ENCODE peak calls at places on chromosomes 11 and 22, in ten cellular contexts. I is stomach, X is heart left ventricle, W is HFF-Myc, L is GM12865, H is H9, Z is lower leg skin, Q is HL-60, K is kidney epithelial cell, M is neural progenitor cell. J is an unnamed sample.

GRCh38 chr11:81246937-81247336 is 1486.7 kb downstream of the FAM181B start:
- DNase-seq in H (no peak), L (no peak), Q (no peak), Z (no peak), I (no peak), K (no peak), W (no peak), M (no peak), X (no peak), J (no peak)

GRCh38 chr11:121372671-121373429 is 79.3 kb upstream of the SORL1 start:
- DNase-seq in W (no peak), H (peak), I (no peak), Z (no peak), L (peak), Q (no peak), K (no peak), M (no peak), X (no peak), J (no peak)

GRCh38 chr22:44024288-44024908 is at the start of gene PARVB:
- DNase-seq in I (no peak), K (no peak), H (no peak), W (no peak), X (peak), M (peak), L (peak), Q (peak), Z (no peak), J (peak)

GRCh38 chr11:122116591-122116990 is 576 bp upstream of the BLID start:
- DNase-seq in X (no peak), W (no peak), Q (no peak), M (no peak), L (no peak), Z (no peak), K (no peak), I (no peak), H (no peak), J (no peak)

GRCh38 chr11:35056391-35057093 is 82.4 kb upstream of the CD44 start:
- DNase-seq in I (no peak), W (no peak), Q (no peak), L (no peak), Z (no peak), M (no peak), X (no peak), H (no peak), K (no peak), J (no peak)

GRCh38 chr11:104625246-104625645 is 273.0 kb downstream of the CASP12 start:
- DNase-seq in H (no peak), W (no peak), X (no peak), I (no peak), K (no peak), M (no peak), L (no peak), Z (no peak), Q (no peak), J (no peak)

GRCh38 chr11:134275534-134276395 is at the start of gene GLB1L3:
- DNase-seq in Z (no peak), L (peak), I (no peak), H (peak), W (no peak), K (no peak), M (peak), X (no peak), Q (no peak), J (peak)

GRCh38 chr22:23240639-23241389 is 60.5 kb downstream of the BCR start:
- DNase-seq in M (peak), X (peak), W (no peak), L (peak), Z (no peak), K (no peak), H (peak), I (peak), Q (no peak), J (no peak)

GRCh38 chr11:19648321-19648720 is 64.3 kb upstream of the NAV2 start:
- DNase-seq in X (no peak), H (no peak), I (no peak), M (no peak), Q (no peak), L (no peak), Z (no peak), K (no peak), W (no peak), J (no peak)

GRCh38 chr11:1041936-1042608 is 5.6 kb upstream of the MUC6 start:
- DNase-seq in I (peak), K (no peak), Z (no peak), L (no peak), H (no peak), W (no peak), M (no peak), X (peak), Q (no peak), J (no peak)

GRCh38 chr11:37643968-37644367 is 1045.9 kb upstream of the RAG2 start:
- DNase-seq in X (no peak), H (no peak), Q (no peak), I (no peak), K (no peak), W (no peak), M (no peak), L (no peak), Z (no peak), J (no peak)

GRCh38 chr11:58628446-58628845 is 6.0 kb downstream of the CNTF start:
- DNase-seq in M (peak), I (no peak), L (no peak), Q (no peak), H (no peak), W (no peak), K (peak), Z (no peak), X (peak), J (no peak)

GRCh38 chr11:129699711-129700304 is 115.8 kb upstream of the TMEM45B start:
- DNase-seq in W (no peak), H (no peak), Z (no peak), Q (no peak), X (no peak), I (no peak), M (no peak), L (no peak), K (no peak), J (no peak)
- TF ChIP-seq CTCF in W (peak), H (peak), Z (no peak), Q (no peak), X (no peak), I (no peak), M (peak), L (no peak), K (no peak), J (no peak)

DNA sequence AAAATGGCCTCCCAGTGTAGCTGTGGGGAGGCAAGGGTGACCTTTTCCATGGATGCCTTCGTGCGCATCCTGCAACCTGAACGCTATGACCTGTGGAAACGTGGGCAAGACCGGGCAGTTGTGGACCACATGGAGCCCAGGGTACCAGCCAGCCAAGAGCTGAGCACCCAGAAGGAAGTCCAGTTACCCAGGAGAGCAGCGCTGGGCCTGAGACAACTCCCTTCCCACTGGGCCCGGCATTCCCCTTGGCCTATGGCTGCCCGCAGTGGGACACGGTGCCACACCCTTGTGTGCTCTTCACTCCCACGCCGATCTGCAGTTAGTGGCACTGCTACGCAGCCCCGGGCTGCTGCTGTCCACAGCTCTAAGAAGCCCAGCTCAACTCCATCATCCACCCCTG is 24.8 kb downstream of the KDM4D start:
- DNase-seq in L (no peak), Q (no peak), K (no peak), W (no peak), X (no peak), M (no peak), I (no peak), H (no peak), Z (no peak), J (no peak)
- TF ChIP-seq CTCF in L (no peak), Q (no peak), K (no peak), W (no peak), X (no peak), M (no peak), I (no peak), H (no peak), Z (no peak), J (no peak)

GRCh38 chr11:7515544-7515943 is 1.7 kb downstream of the PPFIBP2 start:
- DNase-seq in W (no peak), H (no peak), K (no peak), L (no peak), Q (no peak), M (no peak), X (no peak), Z (no peak), I (no peak), J (no peak)

GRCh38 chr11:7516488-7516887 is 2.7 kb downstream of the PPFIBP2 start:
- DNase-seq in Z (no peak), X (no peak), W (no peak), K (no peak), M (no peak), L (no peak), Q (no peak), H (no peak), I (no peak), J (no peak)

GRCh38 chr11:7513210-7514098 is at the start of gene PPFIBP2:
- DNase-seq in Z (peak), M (peak), W (peak), K (no peak), X (peak), I (peak), Q (no peak), L (peak), H (peak), J (peak)

GRCh38 chr11:7512525-7513209 is 1.1 kb upstream of the PPFIBP2 start:
- DNase-seq in W (no peak), K (no peak), X (peak), L (peak), Z (peak), M (no peak), Q (no peak), H (no peak), I (peak), J (peak)

GRCh38 chr11:7514099-7514725 is 413 bp downstream of the PPFIBP2 start:
- DNase-seq in Q (no peak), M (peak), L (peak), X (peak), W (no peak), Z (peak), H (no peak), K (no peak), I (no peak), J (no peak)
- TF ChIP-seq CTCF in Q (no peak), M (no peak), L (peak), X (no peak), W (no peak), Z (no peak), H (peak), K (no peak), I (no peak), J (no peak)

GRCh38 chr11:116603783-116604323 is 168.9 kb downstream of the BUD13 start:
- DNase-seq in Z (no peak), X (no peak), K (no peak), M (no peak), W (no peak), Q (no peak), L (no peak), I (no peak), H (no peak), J (no peak)

GRCh38 chr11:116607027-116607426 is 165.8 kb downstream of the BUD13 start:
- DNase-seq in M (no peak), W (no peak), Z (no peak), K (no peak), X (no peak), L (no peak), H (no peak), Q (no peak), I (no peak), J (no peak)

GRCh38 chr11:116602637-116602942 is 170.2 kb downstream of the BUD13 start:
- DNase-seq in H (no peak), M (no peak), Q (no peak), W (no peak), K (no peak), L (no peak), Z (no peak), I (no peak), X (no peak), J (no peak)

GRCh38 chr11:116606060-116606459 is 166.7 kb downstream of the BUD13 start:
- DNase-seq in Z (no peak), W (no peak), K (no peak), I (no peak), H (no peak), X (no peak), L (no peak), M (no peak), Q (no peak), J (no peak)

GRCh38 chr11:116605543-116605942 is 167.2 kb downstream of the BUD13 start:
- DNase-seq in Q (peak), Z (no peak), W (peak), L (peak), M (peak), H (peak), X (no peak), I (peak), K (peak), J (peak)
- TF ChIP-seq CTCF in Q (peak), Z (no peak), W (peak), L (peak), M (peak), H (peak), X (peak), I (no peak), K (peak), J (peak)

GRCh38 chr11:124113890-124114289 is 1.4 kb upstream of the VWA5A start:
- DNase-seq in Q (no peak), H (no peak), M (no peak), X (no peak), L (no peak), K (no peak), W (no peak), Z (no peak), I (no peak), J (no peak)

GRCh38 chr11:124109377-124109776 is 5.9 kb upstream of the VWA5A start:
- DNase-seq in Q (no peak), L (no peak), X (no peak), I (no peak), H (no peak), K (no peak), Z (no peak), M (no peak), W (no peak), J (no peak)

GRCh38 chr11:124108158-124108557 is 7.1 kb upstream of the VWA5A start:
- DNase-seq in Z (no peak), Q (peak), I (no peak), W (no peak), X (no peak), L (peak), K (no peak), H (peak), M (peak), J (no peak)
- TF ChIP-seq CTCF in Z (no peak), Q (no peak), I (no peak), W (peak), X (no peak), L (peak), K (peak), H (peak), M (peak), J (peak)

GRCh38 chr11:63737718-63738117 is 30.9 kb downstream of the ZFTA start:
- DNase-seq in M (no peak), W (no peak), Q (no peak), X (no peak), L (no peak), Z (no peak), I (no peak), K (no peak), H (no peak), J (no peak)

GRCh38 chr11:63738720-63739360 is 29.7 kb downstream of the ZFTA start:
- DNase-seq in H (peak), Z (peak), L (peak), M (peak), W (peak), Q (peak), I (peak), X (peak), K (peak), J (peak)

GRCh38 chr11:63736864-63737263 is 31.7 kb downstream of the ZFTA start:
- DNase-seq in M (no peak), Q (no peak), X (no peak), W (no peak), H (no peak), L (no peak), K (no peak), Z (no peak), I (no peak), J (no peak)
- TF ChIP-seq CTCF in M (no peak), Q (no peak), X (no peak), W (no peak), H (no peak), L (no peak), K (no peak), Z (no peak), I (no peak), J (no peak)

GRCh38 chr11:2298795-2299747 is 2.6 kb downstream of the C11orf21 start:
- DNase-seq in H (peak), X (no peak), M (peak), I (peak), L (peak), Z (peak), K (no peak), W (no peak), Q (no peak), J (peak)
- TF ChIP-seq CTCF in H (peak), X (peak), M (peak), I (peak), L (peak), Z (no peak), K (peak), W (peak), Q (no peak), J (peak)

GRCh38 chr11:57320719-57321387 is 3.9 kb downstream of the TNKS1BP1 start:
- DNase-seq in M (no peak), Q (no peak), L (no peak), K (no peak), X (no peak), Z (no peak), W (no peak), H (no peak), I (peak), J (no peak)
- TF ChIP-seq CTCF in M (no peak), Q (no peak), L (no peak), K (no peak), X (no peak), Z (no peak), W (no peak), H (no peak), I (no peak), J (no peak)

GRCh38 chr11:109641549-109641948 is 219.6 kb downstream of the C11orf87 start:
- DNase-seq in W (peak), H (peak), M (peak), I (no peak), K (no peak), L (peak), Z (no peak), X (no peak), Q (no peak), J (peak)
- TF ChIP-seq CTCF in W (no peak), H (peak), M (peak), I (no peak), K (peak), L (no peak), Z (no peak), X (no peak), Q (no peak), J (peak)

GRCh38 chr11:15936011-15936410 is 420.3 kb downstream of the SOX6 start:
- DNase-seq in L (no peak), X (no peak), H (no peak), I (no peak), K (no peak), Z (no peak), W (no peak), Q (no peak), M (no peak), J (no peak)

GRCh38 chr11:15932417-15932816 is 423.9 kb downstream of the SOX6 start:
- DNase-seq in X (no peak), K (no peak), I (no peak), W (no peak), Z (no peak), Q (no peak), M (no peak), H (no peak), L (no peak), J (no peak)

GRCh38 chr11:15933896-15934625 is 422.3 kb downstream of the SOX6 start:
- DNase-seq in Z (no peak), W (no peak), M (no peak), K (no peak), H (no peak), Q (no peak), X (no peak), L (no peak), I (no peak), J (no peak)

GRCh38 chr11:15937601-15938361 is 418.6 kb downstream of the SOX6 start:
- DNase-seq in M (no peak), W (no peak), K (no peak), L (no peak), Z (no peak), Q (no peak), I (no peak), X (no peak), H (peak), J (no peak)

DNA sequence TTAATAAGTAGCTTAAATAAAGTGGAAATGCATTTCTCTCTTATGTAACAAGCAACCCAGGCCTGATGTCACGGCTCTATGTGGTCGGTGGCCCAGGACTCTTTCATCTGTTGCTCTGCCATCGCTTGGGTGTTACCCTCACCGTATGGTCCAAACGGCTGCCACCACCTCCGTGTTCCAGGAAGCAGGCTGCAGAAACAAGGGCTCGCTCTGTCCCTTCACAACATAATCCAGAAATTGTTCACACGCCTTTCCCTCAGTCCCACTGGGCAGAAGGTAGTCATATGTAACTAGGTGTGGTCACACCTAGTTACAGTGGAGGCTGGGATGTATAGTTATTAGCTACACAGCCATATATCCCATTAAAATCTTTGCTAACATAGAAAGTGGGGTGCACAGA is 421.0 kb downstream of the SOX6 start:
- DNase-seq in M (no peak), X (no peak), K (no peak), Z (no peak), L (no peak), I (no peak), H (no peak), W (no peak), Q (no peak), J (no peak)
- TF ChIP-seq CTCF in M (no peak), X (no peak), K (no peak), Z (no peak), L (no peak), I (no peak), H (no peak), W (no peak), Q (no peak), J (no peak)

J was measured in nephron progenitor cell.